ENCODE peak calls at places on chromosomes 2 and 18, in nine cellular contexts. One of them, this sample, is unnamed.

GRCh38 chr2:229375241-229375640 is 104.2 kb upstream of the PID1 start:
- DNase-seq in stomach: no peak
- DNase-seq in Peyer's patch: no peak
- DNase-seq in epithelial cell of proximal tubule: no peak
- DNase-seq in RWPE2: no peak
- DNase-seq in tibial artery: no peak
- DNase-seq in brain microvascular endothelial cell: no peak
- DNase-seq in BJ: no peak
- DNase-seq in PC-3: no peak
- DNase-seq in this sample: no peak

GRCh38 chr18:57516068-57516467 is 70.4 kb downstream of the FECH start:
- DNase-seq in brain microvascular endothelial cell: no peak
- DNase-seq in Peyer's patch: no peak
- DNase-seq in BJ: no peak
- DNase-seq in PC-3: no peak
- DNase-seq in tibial artery: no peak
- DNase-seq in epithelial cell of proximal tubule: no peak
- DNase-seq in RWPE2: no peak
- DNase-seq in stomach: no peak
- DNase-seq in this sample: no peak

GRCh38 chr2:156037472-156037871 is 295.0 kb downstream of the NR4A2 start:
- DNase-seq in BJ: no peak
- DNase-seq in brain microvascular endothelial cell: no peak
- DNase-seq in Peyer's patch: no peak
- DNase-seq in PC-3: peak
- DNase-seq in tibial artery: no peak
- DNase-seq in epithelial cell of proximal tubule: no peak
- DNase-seq in stomach: no peak
- DNase-seq in RWPE2: no peak
- DNase-seq in this sample: no peak

GRCh38 chr18:50902797-50903196 is 23.9 kb downstream of the ME2 start:
- DNase-seq in stomach: no peak
- DNase-seq in PC-3: no peak
- DNase-seq in RWPE2: no peak
- DNase-seq in brain microvascular endothelial cell: no peak
- DNase-seq in BJ: no peak
- DNase-seq in epithelial cell of proximal tubule: no peak
- DNase-seq in Peyer's patch: no peak
- DNase-seq in tibial artery: no peak
- DNase-seq in this sample: no peak

GRCh38 chr2:54572262-54572635 is 116.1 kb downstream of the SPTBN1 start:
- DNase-seq in tibial artery: no peak
- DNase-seq in stomach: no peak
- DNase-seq in brain microvascular endothelial cell: peak
- DNase-seq in BJ: peak
- DNase-seq in Peyer's patch: no peak
- DNase-seq in epithelial cell of proximal tubule: no peak
- DNase-seq in PC-3: peak
- DNase-seq in RWPE2: no peak
- DNase-seq in this sample: peak

GRCh38 chr2:160254363-160254762 is 54.3 kb upstream of the ITGB6 start:
- DNase-seq in RWPE2: no peak
- DNase-seq in PC-3: no peak
- DNase-seq in brain microvascular endothelial cell: no peak
- DNase-seq in Peyer's patch: no peak
- DNase-seq in stomach: no peak
- DNase-seq in epithelial cell of proximal tubule: no peak
- DNase-seq in BJ: no peak
- DNase-seq in tibial artery: no peak
- DNase-seq in this sample: no peak

GRCh38 chr2:144520718-144521487 is 984 bp upstream of the ZEB2 start:
- DNase-seq in brain microvascular endothelial cell: peak
- DNase-seq in PC-3: no peak
- DNase-seq in RWPE2: no peak
- DNase-seq in stomach: no peak
- DNase-seq in tibial artery: peak
- DNase-seq in epithelial cell of proximal tubule: no peak
- DNase-seq in BJ: no peak
- DNase-seq in Peyer's patch: no peak
- DNase-seq in this sample: no peak

GRCh38 chr18:76380791-76381405 is 114.1 kb downstream of the ZNF516 start:
- DNase-seq in stomach: no peak
- DNase-seq in tibial artery: no peak
- DNase-seq in PC-3: no peak
- DNase-seq in RWPE2: no peak
- DNase-seq in epithelial cell of proximal tubule: no peak
- DNase-seq in brain microvascular endothelial cell: no peak
- DNase-seq in Peyer's patch: no peak
- DNase-seq in BJ: no peak
- DNase-seq in this sample: no peak

GRCh38 chr2:235861383-235861782 is 306.8 kb downstream of the GBX2 start:
- DNase-seq in tibial artery: no peak
- DNase-seq in epithelial cell of proximal tubule: no peak
- DNase-seq in stomach: no peak
- DNase-seq in Peyer's patch: no peak
- DNase-seq in BJ: no peak
- DNase-seq in RWPE2: no peak
- DNase-seq in PC-3: no peak
- DNase-seq in brain microvascular endothelial cell: no peak
- DNase-seq in this sample: no peak

GRCh38 chr2:46335966-46336436 is 38.8 kb downstream of the EPAS1 start:
- DNase-seq in Peyer's patch: no peak
- DNase-seq in brain microvascular endothelial cell: no peak
- DNase-seq in RWPE2: no peak
- DNase-seq in tibial artery: no peak
- DNase-seq in epithelial cell of proximal tubule: no peak
- DNase-seq in BJ: no peak
- DNase-seq in stomach: peak
- DNase-seq in PC-3: peak
- DNase-seq in this sample: no peak

GRCh38 chr2:100396483-100396882 is 21.0 kb downstream of the CHST10 start:
- DNase-seq in PC-3: no peak
- DNase-seq in stomach: no peak
- DNase-seq in brain microvascular endothelial cell: no peak
- DNase-seq in epithelial cell of proximal tubule: no peak
- DNase-seq in BJ: no peak
- DNase-seq in RWPE2: no peak
- DNase-seq in tibial artery: no peak
- DNase-seq in Peyer's patch: no peak
- DNase-seq in this sample: no peak

GRCh38 chr2:32864337-32864736 is 82.4 kb upstream of the LTBP1 start:
- DNase-seq in stomach: no peak
- DNase-seq in PC-3: peak
- DNase-seq in brain microvascular endothelial cell: peak
- DNase-seq in tibial artery: no peak
- DNase-seq in Peyer's patch: no peak
- DNase-seq in BJ: peak
- DNase-seq in epithelial cell of proximal tubule: no peak
- DNase-seq in RWPE2: no peak
- DNase-seq in this sample: no peak

GRCh38 chr2:151575338-151575737 is 158.9 kb downstream of the NEB start:
- DNase-seq in Peyer's patch: no peak
- DNase-seq in RWPE2: no peak
- DNase-seq in brain microvascular endothelial cell: peak
- DNase-seq in epithelial cell of proximal tubule: no peak
- DNase-seq in stomach: no peak
- DNase-seq in PC-3: peak
- DNase-seq in tibial artery: no peak
- DNase-seq in BJ: no peak
- DNase-seq in this sample: peak

GRCh38 chr2:203040966-203041521 is 26.4 kb downstream of the NBEAL1 start:
- DNase-seq in stomach: no peak
- DNase-seq in tibial artery: no peak
- DNase-seq in PC-3: no peak
- DNase-seq in BJ: no peak
- DNase-seq in RWPE2: no peak
- DNase-seq in brain microvascular endothelial cell: no peak
- DNase-seq in Peyer's patch: no peak
- DNase-seq in epithelial cell of proximal tubule: no peak
- DNase-seq in this sample: no peak

GRCh38 chr2:48600204-48600813 is 17.3 kb upstream of the GTF2A1L start:
- DNase-seq in BJ: peak
- DNase-seq in epithelial cell of proximal tubule: no peak
- DNase-seq in tibial artery: no peak
- DNase-seq in RWPE2: no peak
- DNase-seq in PC-3: peak
- DNase-seq in stomach: no peak
- DNase-seq in brain microvascular endothelial cell: peak
- DNase-seq in Peyer's patch: no peak
- DNase-seq in this sample: peak

GRCh38 chr2:119718391-119719260 is 39.6 kb downstream of the TMEM177 start:
- DNase-seq in PC-3: no peak
- DNase-seq in Peyer's patch: no peak
- DNase-seq in brain microvascular endothelial cell: no peak
- DNase-seq in BJ: no peak
- DNase-seq in tibial artery: no peak
- DNase-seq in stomach: no peak
- DNase-seq in epithelial cell of proximal tubule: peak
- DNase-seq in RWPE2: no peak
- DNase-seq in this sample: peak

GRCh38 chr2:239400000-239400831 is 604 bp downstream of the HDAC4 start:
- DNase-seq in stomach: no peak
- DNase-seq in PC-3: peak
- DNase-seq in epithelial cell of proximal tubule: no peak
- DNase-seq in Peyer's patch: no peak
- DNase-seq in BJ: no peak
- DNase-seq in RWPE2: no peak
- DNase-seq in brain microvascular endothelial cell: no peak
- DNase-seq in tibial artery: no peak
- DNase-seq in this sample: no peak

GRCh38 chr2:119485336-119486110 is 38.8 kb downstream of the SCTR start:
- DNase-seq in BJ: no peak
- DNase-seq in epithelial cell of proximal tubule: no peak
- DNase-seq in stomach: peak
- DNase-seq in RWPE2: no peak
- DNase-seq in PC-3: no peak
- DNase-seq in brain microvascular endothelial cell: no peak
- DNase-seq in tibial artery: no peak
- DNase-seq in Peyer's patch: no peak
- DNase-seq in this sample: no peak

GRCh38 chr2:9071032-9071431 is 67.5 kb upstream of the MBOAT2 start:
- DNase-seq in RWPE2: peak
- DNase-seq in BJ: peak
- DNase-seq in brain microvascular endothelial cell: peak
- DNase-seq in PC-3: peak
- DNase-seq in tibial artery: no peak
- DNase-seq in epithelial cell of proximal tubule: peak
- DNase-seq in Peyer's patch: no peak
- DNase-seq in stomach: peak
- DNase-seq in this sample: peak

GRCh38 chr2:36478332-36478738 is 119.6 kb downstream of the FEZ2 start:
- DNase-seq in Peyer's patch: no peak
- DNase-seq in tibial artery: no peak
- DNase-seq in stomach: no peak
- DNase-seq in PC-3: peak
- DNase-seq in RWPE2: no peak
- DNase-seq in brain microvascular endothelial cell: peak
- DNase-seq in epithelial cell of proximal tubule: no peak
- DNase-seq in BJ: peak
- DNase-seq in this sample: peak

GRCh38 chr18:48160622-48161021 is 230.2 kb upstream of the SMAD2 start:
- DNase-seq in brain microvascular endothelial cell: no peak
- DNase-seq in BJ: no peak
- DNase-seq in stomach: no peak
- DNase-seq in RWPE2: no peak
- DNase-seq in epithelial cell of proximal tubule: no peak
- DNase-seq in tibial artery: no peak
- DNase-seq in PC-3: no peak
- DNase-seq in Peyer's patch: no peak
- DNase-seq in this sample: no peak
- H3K4me3 ChIP-seq in brain microvascular endothelial cell: no peak
- H3K4me3 ChIP-seq in BJ: peak
- H3K4me3 ChIP-seq in stomach: peak
- H3K4me3 ChIP-seq in RWPE2: peak
- H3K4me3 ChIP-seq in epithelial cell of proximal tubule: peak
- H3K4me3 ChIP-seq in tibial artery: peak
- H3K4me3 ChIP-seq in PC-3: peak
- H3K4me3 ChIP-seq in Peyer's patch: no peak
- H3K4me3 ChIP-seq in this sample: peak

DNA sequence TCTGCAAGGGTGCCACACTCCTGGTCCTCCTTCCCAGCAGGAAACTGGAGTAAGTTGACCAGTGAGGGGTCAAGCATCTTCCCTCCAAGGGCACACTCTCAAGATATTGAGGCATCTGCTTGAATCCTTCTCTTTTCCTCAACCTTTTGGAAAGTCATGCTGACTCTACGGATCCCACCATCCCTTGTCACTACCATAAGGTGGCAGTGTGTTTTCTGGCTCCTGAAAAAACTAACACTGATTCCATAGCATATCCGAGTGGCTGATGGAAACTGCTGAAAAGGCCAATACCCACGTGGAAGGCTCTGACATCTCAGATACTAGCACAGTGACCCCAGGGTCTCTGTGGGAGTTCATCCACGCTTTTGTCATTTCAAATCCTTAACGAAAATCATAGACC is 37.1 kb downstream of the GPR45 start:
- DNase-seq in tibial artery: no peak
- DNase-seq in stomach: no peak
- DNase-seq in Peyer's patch: no peak
- DNase-seq in RWPE2: no peak
- DNase-seq in PC-3: no peak
- DNase-seq in BJ: no peak
- DNase-seq in brain microvascular endothelial cell: no peak
- DNase-seq in epithelial cell of proximal tubule: no peak
- DNase-seq in this sample: no peak
- TF ChIP-seq CTCF in tibial artery: no peak
- TF ChIP-seq CTCF in stomach: no peak
- TF ChIP-seq CTCF in Peyer's patch: no peak
- TF ChIP-seq CTCF in RWPE2: no peak
- TF ChIP-seq CTCF in PC-3: peak
- TF ChIP-seq CTCF in BJ: no peak
- TF ChIP-seq CTCF in brain microvascular endothelial cell: peak
- TF ChIP-seq CTCF in epithelial cell of proximal tubule: no peak
- TF ChIP-seq CTCF in this sample: no peak

DNA sequence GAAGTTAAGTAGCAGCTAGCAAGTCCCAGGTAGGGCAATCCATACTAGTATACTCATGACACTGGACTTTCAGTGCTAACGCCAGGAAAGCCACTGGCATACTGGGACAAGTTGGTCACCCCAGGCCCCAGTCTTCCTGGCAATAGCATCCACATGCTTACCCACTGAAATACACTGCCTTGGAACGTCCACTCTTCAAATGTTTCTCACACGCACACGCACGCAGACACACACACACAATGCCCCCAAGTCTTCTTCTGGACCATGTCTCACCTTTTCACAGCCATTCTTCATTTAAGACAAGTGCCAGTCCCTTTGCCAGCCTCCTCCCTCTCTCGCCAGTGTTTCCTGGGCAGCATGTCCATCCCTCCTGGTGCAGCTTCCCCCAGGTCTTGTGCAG is 8.7 kb upstream of the TEX261 start:
- DNase-seq in epithelial cell of proximal tubule: no peak
- DNase-seq in BJ: no peak
- DNase-seq in Peyer's patch: no peak
- DNase-seq in RWPE2: no peak
- DNase-seq in brain microvascular endothelial cell: no peak
- DNase-seq in PC-3: no peak
- DNase-seq in tibial artery: no peak
- DNase-seq in stomach: no peak
- DNase-seq in this sample: no peak
- H3K4me3 ChIP-seq in epithelial cell of proximal tubule: no peak
- H3K4me3 ChIP-seq in BJ: no peak
- H3K4me3 ChIP-seq in Peyer's patch: no peak
- H3K4me3 ChIP-seq in RWPE2: no peak
- H3K4me3 ChIP-seq in brain microvascular endothelial cell: no peak
- H3K4me3 ChIP-seq in PC-3: no peak
- H3K4me3 ChIP-seq in tibial artery: no peak
- H3K4me3 ChIP-seq in stomach: no peak
- H3K4me3 ChIP-seq in this sample: no peak

GRCh38 chr2:19687260-19687659 is 214.5 kb downstream of the TTC32 start:
- DNase-seq in Peyer's patch: no peak
- DNase-seq in RWPE2: no peak
- DNase-seq in stomach: no peak
- DNase-seq in epithelial cell of proximal tubule: no peak
- DNase-seq in BJ: no peak
- DNase-seq in brain microvascular endothelial cell: no peak
- DNase-seq in PC-3: peak
- DNase-seq in tibial artery: no peak
- DNase-seq in this sample: no peak
- TF ChIP-seq CTCF in Peyer's patch: no peak
- TF ChIP-seq CTCF in RWPE2: no peak
- TF ChIP-seq CTCF in stomach: no peak
- TF ChIP-seq CTCF in epithelial cell of proximal tubule: no peak
- TF ChIP-seq CTCF in BJ: no peak
- TF ChIP-seq CTCF in brain microvascular endothelial cell: no peak
- TF ChIP-seq CTCF in PC-3: peak
- TF ChIP-seq CTCF in tibial artery: no peak
- TF ChIP-seq CTCF in this sample: no peak